ENCODE peak calls at places on chromosomes 12 and 14, in seven cellular contexts. O is NCI-H1092, U is AG08396, D is GM20000, R is fibroblast of mammary gland, Y is dorsolateral prefrontal cortex, A is body of pancreas. H is an unnamed sample.

GRCh38 chr12:20931894-20932293 is 121.4 kb downstream of the SLCO1B3 start:
- DNase-seq in Y (no peak), O (no peak), A (no peak), U (no peak), D (no peak), R (no peak), H (no peak)

GRCh38 chr12:53991077-53991460 is 6.1 kb downstream of the HOXC10 start:
- DNase-seq in D (no peak), U (peak; percentile 51), A (no peak), R (peak; percentile 88), O (no peak), Y (no peak), H (no peak)

GRCh38 chr12:90036641-90037040 is 328.0 kb upstream of the ATP2B1 start:
- DNase-seq in R (peak; percentile 71), A (no peak), U (no peak), D (no peak), O (no peak), Y (no peak), H (peak; percentile 52)

GRCh38 chr14:22303589-22304195 is 285.3 kb downstream of the DAD1 start:
- DNase-seq in A (no peak), O (no peak), Y (no peak), D (peak; percentile 24), R (peak; percentile 25), U (peak; percentile 18), H (peak; percentile 30)

GRCh38 chr12:93784339-93785086 is 107.3 kb downstream of the CRADD start:
- DNase-seq in U (no peak), Y (no peak), A (peak; percentile 47), R (peak; percentile 95), O (no peak), D (no peak), H (peak; percentile 94)

GRCh38 chr12:49750027-49750977 is 8.9 kb downstream of the TMBIM6 start:
- DNase-seq in D (no peak), U (no peak), Y (no peak), A (no peak), R (peak; percentile 82), O (no peak), H (peak; percentile 84)

GRCh38 chr14:76352639-76353281 is 23.2 kb upstream of the ESRRB start:
- DNase-seq in O (peak; percentile 27), R (peak; percentile 53), Y (peak; percentile 40), A (peak; percentile 47), D (peak; percentile 84), U (peak; percentile 70), H (peak; percentile 34)

GRCh38 chr14:104938960-104939359 is 14.3 kb downstream of the PLD4 start:
- DNase-seq in U (no peak), Y (no peak), A (no peak), O (no peak), R (no peak), D (no peak), H (no peak)